ENCODE peak calls at places on chromosomes 2 and 18, in eight cellular contexts. Q, Y, M, X, D, B, G and E are unnamed samples.

GRCh38 chr2:105731511-105731910 is 13.2 kb upstream of the NCK2 start:
- DNase-seq in Q (no peak), G (no peak), Y (no peak), D (no peak), M (no peak), X (no peak), B (no peak), E (no peak)

GRCh38 chr2:172339431-172340010 is 87.9 kb upstream of the ITGA6 start:
- DNase-seq in Y (no peak), D (no peak), M (no peak), Q (no peak), X (no peak), G (peak), B (no peak), E (peak)

GRCh38 chr2:201781583-201782051 is 884 bp upstream of the ALS2 start:
- DNase-seq in M (peak), G (no peak), Y (no peak), X (no peak), B (peak), D (no peak), Q (peak), E (peak)

GRCh38 chr18:50151876-50152275 is 43.1 kb downstream of the MYO5B start:
- DNase-seq in Y (no peak), Q (no peak), D (no peak), M (no peak), X (no peak), G (peak), B (no peak), E (no peak)

GRCh38 chr2:5070257-5070656 is 621.9 kb upstream of the SOX11 start:
- DNase-seq in B (no peak), M (no peak), G (no peak), Y (no peak), X (peak), Q (no peak), D (no peak), E (no peak)

GRCh38 chr18:61581578-61582204 is 248.5 kb downstream of the CDH20 start:
- DNase-seq in Q (peak), X (no peak), B (peak), Y (peak), D (no peak), M (peak), G (peak), E (peak)

GRCh38 chr2:111044066-111044465 is 76.6 kb upstream of the BCL2L11 start:
- DNase-seq in M (no peak), Q (no peak), Y (no peak), B (no peak), D (no peak), G (no peak), X (no peak), E (no peak)

GRCh38 chr2:180734382-180734781 is 246.0 kb upstream of the UBE2E3 start:
- DNase-seq in M (no peak), Q (no peak), D (no peak), Y (no peak), B (no peak), G (no peak), X (no peak), E (no peak)

GRCh38 chr2:42238644-42239288 is 69.6 kb downstream of the EML4 start:
- DNase-seq in G (peak), Q (peak), B (no peak), D (no peak), Y (peak), X (no peak), M (no peak), E (peak)

GRCh38 chr2:231523451-231524266 is 6.6 kb downstream of the NMUR1 start:
- DNase-seq in X (no peak), Q (no peak), Y (no peak), M (no peak), B (no peak), G (peak), D (no peak), E (no peak)

GRCh38 chr2:136362676-136363390 is 244.9 kb upstream of the CXCR4 start:
- DNase-seq in M (peak), Q (no peak), G (no peak), X (no peak), B (no peak), D (no peak), Y (no peak), E (no peak)